ENCODE peak calls at places on chromosome 1, in eight cellular contexts. M, V, N, S, U, G, K and B are unnamed samples.

GRCh38 chr1:55127827-55128343 is 87.3 kb downstream of the USP24 start:
- DNase-seq in M (peak), V (peak), N (no peak), S (no peak), U (no peak), G (no peak), K (no peak), B (no peak)

GRCh38 chr1:236489710-236490377 is 33.9 kb upstream of the LGALS8 start:
- DNase-seq in M (peak), V (peak), N (no peak), S (peak), U (no peak), G (peak), K (no peak), B (peak)

GRCh38 chr1:156796340-156797097 is 20.1 kb downstream of the SH2D2A start:
- DNase-seq in M (no peak), V (no peak), N (no peak), S (no peak), U (no peak), G (no peak), K (peak), B (no peak)

GRCh38 chr1:94105957-94106529 is 14.9 kb downstream of the ABCA4 start:
- DNase-seq in M (no peak), V (peak), N (no peak), S (no peak), U (no peak), G (no peak), K (no peak), B (no peak)

GRCh38 chr1:44484155-44484688 is 79.2 kb downstream of the RNF220 start:
- DNase-seq in M (peak), V (peak), N (no peak), S (no peak), U (no peak), G (no peak), K (no peak), B (no peak)

GRCh38 chr1:13513885-13514546 is at the start of gene LRRC38:
- DNase-seq in M (no peak), V (no peak), N (no peak), S (no peak), U (no peak), G (no peak), K (peak), B (no peak)

GRCh38 chr1:115478933-115479551 is 141.0 kb upstream of the NGF start:
- DNase-seq in M (no peak), V (no peak), N (no peak), S (peak), U (no peak), G (no peak), K (peak), B (peak)

GRCh38 chr1:39981957-39982356 is 27.0 kb downstream of the MFSD2A start:
- DNase-seq in M (peak), V (peak), N (no peak), S (no peak), U (no peak), G (no peak), K (peak), B (no peak)

GRCh38 chr1:49841767-49842166 is 182.0 kb downstream of the AGBL4 start:
- DNase-seq in M (no peak), V (no peak), N (no peak), S (no peak), U (no peak), G (no peak), K (no peak), B (no peak)

GRCh38 chr1:17176306-17177061 is 28.4 kb upstream of the PADI1 start:
- DNase-seq in M (no peak), V (no peak), N (no peak), S (no peak), U (no peak), G (no peak), K (no peak), B (no peak)

GRCh38 chr1:150572918-150573647 is 6.3 kb downstream of the MCL1 start:
- DNase-seq in M (peak), V (no peak), N (no peak), S (no peak), U (no peak), G (no peak), K (no peak), B (no peak)

GRCh38 chr1:200473698-200474371 is 64.0 kb upstream of the ZNF281 start:
- DNase-seq in M (peak), V (no peak), N (no peak), S (no peak), U (no peak), G (no peak), K (no peak), B (no peak)

GRCh38 chr1:89566761-89567174 is 42.1 kb downstream of the LRRC8B start:
- DNase-seq in M (peak), V (no peak), N (no peak), S (peak), U (no peak), G (no peak), K (peak), B (no peak)

GRCh38 chr1:87196110-87196509 is 132.6 kb upstream of the LMO4 start:
- DNase-seq in M (no peak), V (no peak), N (no peak), S (no peak), U (no peak), G (no peak), K (no peak), B (no peak)

GRCh38 chr1:52503706-52504105 is 49.2 kb downstream of the TUT4 start:
- DNase-seq in M (no peak), V (no peak), N (no peak), S (no peak), U (no peak), G (no peak), K (no peak), B (no peak)

GRCh38 chr1:229108598-229109201 is 162.2 kb upstream of the RAB4A start:
- DNase-seq in M (no peak), V (no peak), N (no peak), S (no peak), U (no peak), G (no peak), K (peak), B (peak)

GRCh38 chr1:36883315-36883949 is 150.9 kb downstream of the GRIK3 start:
- DNase-seq in M (no peak), V (no peak), N (no peak), S (no peak), U (no peak), G (peak), K (no peak), B (no peak)

GRCh38 chr1:109912214-109912861 is 1.7 kb downstream of the CSF1 start:
- DNase-seq in M (peak), V (no peak), N (no peak), S (no peak), U (no peak), G (no peak), K (no peak), B (no peak)